ENCODE peak calls at places on chromosomes 13 and 19, in five cellular contexts. U is WTC11, X is endothelial cell of umbilical vein, M is A549, A is H1. R is an unnamed sample.
A peak's percentile ranks its signal among the peaks of the same experiment; 100 is the strongest.

GRCh38 chr19:48674216-48674809 is 1.5 kb upstream of the NTN5 start:
- DNase-seq in U (peak; percentile 27), X (no peak), M (no peak), A (no peak), R (no peak)

GRCh38 chr19:37127999-37128820 is 44.3 kb downstream of the ZNF585A start:
- DNase-seq in U (no peak), X (no peak), M (no peak), A (no peak), R (peak; percentile 1)

GRCh38 chr19:7428651-7429113 is 60.2 kb downstream of the PEX11G start:
- DNase-seq in U (no peak), X (no peak), M (no peak), A (no peak), R (no peak)

GRCh38 chr19:56253737-56254136 is 18.8 kb upstream of the EDDM13 start:
- DNase-seq in U (no peak), X (peak; percentile 58), M (peak; percentile 44), A (no peak), R (peak; percentile 64)

GRCh38 chr19:5719274-5719960 is 529 bp downstream of the LONP1 start:
- DNase-seq in U (no peak), X (peak; percentile 40), M (no peak), A (no peak), R (peak; percentile 38)

GRCh38 chr19:53878786-53879144 is 3.2 kb upstream of the PRKCG start:
- DNase-seq in U (no peak), X (peak; percentile 31), M (no peak), A (no peak), R (no peak)

GRCh38 chr19:42068756-42069571 is 1.0 kb downstream of the GRIK5 start:
- DNase-seq in U (peak; percentile 29), X (no peak), M (no peak), A (no peak), R (no peak)

GRCh38 chr13:44703371-44703770 is 127.2 kb upstream of the TSC22D1 start:
- DNase-seq in U (no peak), X (no peak), M (no peak), A (no peak), R (no peak)

GRCh38 chr13:100245099-100245498 is 156.2 kb downstream of the PCCA start:
- DNase-seq in U (no peak), X (no peak), M (no peak), A (no peak), R (no peak)

GRCh38 chr19:342801-343421 is 1.7 kb downstream of the MIER2 start:
- DNase-seq in U (no peak), X (peak; percentile 98), M (no peak), A (no peak), R (peak; percentile 78)

GRCh38 chr19:2051771-2052704 is 994 bp upstream of the MKNK2 start:
- DNase-seq in U (no peak), X (no peak), M (no peak), A (no peak), R (no peak)

GRCh38 chr19:53844849-53845246 is 20.7 kb upstream of the NLRP12 start:
- DNase-seq in U (no peak), X (no peak), M (no peak), A (no peak), R (peak; percentile 35)

GRCh38 chr13:28754698-28755545 is 36.2 kb upstream of the SLC46A3 start:
- DNase-seq in U (peak; percentile 60), X (peak; percentile 59), M (no peak), A (no peak), R (peak; percentile 85)

GRCh38 chr13:111168116-111168515 is 53.0 kb downstream of the ARHGEF7 start:
- DNase-seq in U (no peak), X (no peak), M (no peak), A (no peak), R (no peak)
- TF ChIP-seq MAX in U (no peak), X (no peak), M (no peak), A (no peak), R (no peak)

GRCh38 chr19:17351815-17352435 is 14.6 kb downstream of the GTPBP3 start:
- DNase-seq in U (no peak), X (no peak), M (no peak), A (no peak), R (no peak)
- TF ChIP-seq MAX in U (no peak), X (no peak), M (no peak), A (no peak), R (no peak)

GRCh38 chr19:46085888-46086287 is 38.6 kb downstream of the IGFL3 start:
- DNase-seq in U (no peak), X (no peak), M (no peak), A (no peak), R (no peak)
- TF ChIP-seq MAX in U (no peak), X (no peak), M (no peak), A (no peak), R (no peak)

GRCh38 chr13:112840472-112841302 is 128.3 kb upstream of the MCF2L start:
- DNase-seq in U (no peak), X (no peak), M (no peak), A (no peak), R (no peak)

GRCh38 chr13:112837371-112838037 is 131.5 kb upstream of the MCF2L start:
- DNase-seq in U (no peak), X (no peak), M (no peak), A (no peak), R (no peak)

GRCh38 chr13:112836940-112837339 is 132.1 kb upstream of the MCF2L start:
- DNase-seq in U (no peak), X (no peak), M (no peak), A (no peak), R (no peak)

GRCh38 chr13:112838038-112838965 is 130.7 kb upstream of the MCF2L start:
- DNase-seq in U (no peak), X (no peak), M (no peak), A (no peak), R (no peak)

DNA sequence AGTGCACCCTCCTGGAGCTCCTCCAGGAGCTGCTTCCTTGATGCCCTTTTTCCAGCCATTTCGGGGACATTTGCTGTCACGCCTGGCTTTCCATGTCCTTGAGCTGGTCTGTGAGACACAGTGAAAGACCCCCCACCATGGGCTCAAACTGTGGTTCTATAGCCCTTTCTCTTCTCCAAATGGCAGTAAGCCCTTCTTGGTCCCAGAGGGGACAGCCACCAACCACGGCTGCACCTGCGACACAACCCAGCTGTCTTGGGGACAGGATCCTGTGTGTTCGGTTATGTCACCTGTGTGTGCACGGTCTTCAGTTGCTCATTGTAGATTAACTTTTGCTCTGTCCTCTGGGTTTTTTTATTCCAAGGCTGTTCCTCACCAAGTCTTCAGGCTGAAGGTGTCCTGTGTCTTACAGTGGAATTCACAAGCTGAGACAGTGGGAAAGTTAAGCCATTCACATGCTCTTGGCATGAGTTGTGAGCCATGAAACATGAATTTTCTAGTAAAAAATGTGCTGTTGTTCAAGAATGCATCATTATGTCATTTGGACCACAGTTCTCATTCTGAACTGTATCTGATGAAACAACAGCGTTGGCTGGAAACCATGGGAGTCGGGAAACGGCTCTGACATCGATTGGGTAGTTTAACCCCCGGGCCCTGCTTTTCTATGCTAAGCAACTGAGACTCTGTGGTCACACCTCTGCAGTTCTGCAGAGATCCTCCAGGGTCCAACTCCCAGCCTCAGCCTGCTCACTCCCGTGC is 129.5 kb upstream of the MCF2L start:
- DNase-seq in U (no peak), X (no peak), M (no peak), A (no peak), R (no peak)
- TF ChIP-seq MAX in U (no peak), X (no peak), M (no peak), A (no peak), R (no peak)

GRCh38 chr13:93881418-93881817 is 598.1 kb downstream of the DCT start:
- DNase-seq in U (no peak), X (no peak), M (no peak), A (no peak), R (no peak)
- TF ChIP-seq MAX in U (no peak), X (no peak), M (no peak), A (no peak), R (no peak)

GRCh38 chr19:33819875-33820781 is 23.5 kb downstream of the KCTD15 start:
- DNase-seq in U (peak; percentile 83), X (peak; percentile 55), M (peak; percentile 93), A (no peak), R (peak; percentile 94)
- TF ChIP-seq MAX in U (peak; percentile 59), X (no peak), M (peak; percentile 75), A (peak; percentile 55), R (peak; percentile 43)

GRCh38 chr19:45179848-45180370 is 1.3 kb downstream of the BLOC1S3 start:
- DNase-seq in U (no peak), X (no peak), M (no peak), A (no peak), R (no peak)

GRCh38 chr19:45175663-45176345 is 2.2 kb downstream of the TRAPPC6A start:
- DNase-seq in U (no peak), X (no peak), M (no peak), A (no peak), R (no peak)

GRCh38 chr19:45178262-45179062 is at the start of gene BLOC1S3:
- DNase-seq in U (peak; percentile 100), X (peak; percentile 100), M (peak; percentile 100), A (peak; percentile 98), R (peak; percentile 98)

GRCh38 chr19:45179063-45179847 is 671 bp downstream of the BLOC1S3 start:
- DNase-seq in U (no peak), X (no peak), M (no peak), A (no peak), R (peak; percentile 41)

GRCh38 chr19:45177817-45178261 is at the start of gene TRAPPC6A:
- DNase-seq in U (peak; percentile 36), X (no peak), M (peak; percentile 64), A (no peak), R (peak; percentile 80)
- TF ChIP-seq MAX in U (no peak), X (no peak), M (no peak), A (no peak), R (no peak)

GRCh38 chr13:72804301-72804700 is 22.4 kb downstream of the PIBF1 start:
- DNase-seq in U (no peak), X (no peak), M (no peak), A (no peak), R (no peak)

GRCh38 chr13:72805663-72806341 is 23.9 kb downstream of the PIBF1 start:
- DNase-seq in U (no peak), X (no peak), M (no peak), A (no peak), R (peak; percentile 83)

GRCh38 chr13:72808917-72809500 is 27.1 kb downstream of the PIBF1 start:
- DNase-seq in U (no peak), X (peak; percentile 25), M (no peak), A (no peak), R (peak; percentile 29)
- TF ChIP-seq MAX in U (no peak), X (no peak), M (no peak), A (no peak), R (no peak)

R was measured in NB4.